ENCODE peak calls at places on chromosomes 6 and 20, in four cellular contexts. X, M, U and C are unnamed samples.

GRCh38 chr20:62635232-62635631 is 7.1 kb upstream of the SLCO4A1 start:
- DNase-seq in X (no peak), M (no peak), U (no peak), C (no peak)

GRCh38 chr20:47487175-47487917 is 14.3 kb upstream of the NCOA3 start:
- DNase-seq in X (peak), M (peak), U (no peak), C (no peak)

GRCh38 chr6:70527071-70527737 is 39.5 kb upstream of the SDHAF4 start:
- DNase-seq in X (no peak), M (no peak), U (no peak), C (no peak)

GRCh38 chr6:2467929-2468600 is 222.7 kb upstream of the GMDS start:
- DNase-seq in X (no peak), M (no peak), U (no peak), C (no peak)

GRCh38 chr20:21528870-21529269 is 15.0 kb upstream of the NKX2-2 start:
- DNase-seq in X (no peak), M (no peak), U (no peak), C (no peak)

GRCh38 chr6:109121411-109121810 is 26.1 kb downstream of the CEP57L1 start:
- DNase-seq in X (no peak), M (no peak), U (no peak), C (no peak)

GRCh38 chr6:135298455-135298854 is 117.3 kb downstream of the MYB start:
- DNase-seq in X (no peak), M (no peak), U (no peak), C (no peak)

GRCh38 chr6:132698608-132699007 is 15.2 kb downstream of the VNN1 start:
- DNase-seq in X (no peak), M (no peak), U (no peak), C (no peak)

GRCh38 chr20:25489221-25489863 is 81.9 kb downstream of the GINS1 start:
- DNase-seq in X (no peak), M (no peak), U (no peak), C (no peak)

GRCh38 chr6:45609141-45609638 is 231.5 kb upstream of the SUPT3H start:
- DNase-seq in X (no peak), M (no peak), U (no peak), C (no peak)

GRCh38 chr6:133504761-133505160 is 263.6 kb downstream of the EYA4 start:
- DNase-seq in X (no peak), M (no peak), U (no peak), C (no peak)